ENCODE peak calls at places on chromosomes 6 and 20, in four cellular contexts. One of them, this sample, is unnamed.

GRCh38 chr6:116210316-116210715 is 43.6 kb downstream of the TSPYL4 start:
- DNase-seq in testis: no peak
- DNase-seq in A549: no peak
- DNase-seq in psoas muscle: no peak
- DNase-seq in this sample: no peak

GRCh38 chr6:168132531-168133184 is 53.6 kb upstream of the FRMD1 start:
- DNase-seq in psoas muscle: peak
- DNase-seq in A549: peak
- DNase-seq in testis: peak
- DNase-seq in this sample: peak

GRCh38 chr20:37914672-37915433 is 11.9 kb downstream of the VSTM2L start:
- DNase-seq in psoas muscle: no peak
- DNase-seq in testis: peak
- DNase-seq in A549: no peak
- DNase-seq in this sample: peak

GRCh38 chr20:23072892-23073586 is 13.1 kb downstream of the CD93 start:
- DNase-seq in testis: no peak
- DNase-seq in psoas muscle: no peak
- DNase-seq in A549: no peak
- DNase-seq in this sample: no peak

GRCh38 chr6:20660534-20660933 is 126.3 kb downstream of the CDKAL1 start:
- DNase-seq in A549: no peak
- DNase-seq in testis: no peak
- DNase-seq in psoas muscle: no peak
- DNase-seq in this sample: no peak

GRCh38 chr6:155261146-155261900 is 2.5 kb upstream of the CLDN20 start:
- DNase-seq in psoas muscle: no peak
- DNase-seq in A549: no peak
- DNase-seq in testis: no peak
- DNase-seq in this sample: no peak

GRCh38 chr20:54585222-54585621 is 109.8 kb downstream of the DOK5 start:
- DNase-seq in psoas muscle: no peak
- DNase-seq in testis: no peak
- DNase-seq in A549: no peak
- DNase-seq in this sample: no peak

GRCh38 chr20:20680991-20681508 is 31.4 kb downstream of the RALGAPA2 start:
- DNase-seq in A549: no peak
- DNase-seq in psoas muscle: no peak
- DNase-seq in testis: no peak
- DNase-seq in this sample: no peak

GRCh38 chr6:125797934-125798444 is 7.2 kb downstream of the NCOA7 start:
- DNase-seq in psoas muscle: no peak
- DNase-seq in testis: no peak
- DNase-seq in A549: no peak
- DNase-seq in this sample: no peak

GRCh38 chr6:47709160-47709559 is 10.8 kb downstream of the ADGRF4 start:
- DNase-seq in A549: no peak
- DNase-seq in testis: no peak
- DNase-seq in psoas muscle: no peak
- DNase-seq in this sample: no peak

GRCh38 chr20:45469336-45470261 is at the start of gene WFDC2:
- DNase-seq in testis: no peak
- DNase-seq in A549: no peak
- DNase-seq in psoas muscle: no peak
- DNase-seq in this sample: no peak

GRCh38 chr6:24699521-24700359 is 19.2 kb downstream of the C6orf62 start:
- DNase-seq in psoas muscle: no peak
- DNase-seq in A549: no peak
- DNase-seq in testis: no peak
- DNase-seq in this sample: no peak

GRCh38 chr6:109660526-109660925 is 30.5 kb downstream of the AK9 start:
- DNase-seq in psoas muscle: no peak
- DNase-seq in testis: no peak
- DNase-seq in A549: no peak
- DNase-seq in this sample: no peak

GRCh38 chr20:44075191-44075949 is 111.6 kb downstream of the JPH2 start:
- DNase-seq in testis: no peak
- DNase-seq in A549: no peak
- DNase-seq in psoas muscle: no peak
- DNase-seq in this sample: no peak

GRCh38 chr6:145829950-145830349 is 15.4 kb upstream of the FBXO30 start:
- DNase-seq in psoas muscle: no peak
- DNase-seq in testis: no peak
- DNase-seq in A549: no peak
- DNase-seq in this sample: no peak

GRCh38 chr6:161254754-161255253 is 19.1 kb downstream of the AGPAT4 start:
- DNase-seq in testis: no peak
- DNase-seq in psoas muscle: no peak
- DNase-seq in A549: no peak
- DNase-seq in this sample: peak

GRCh38 chr20:49497217-49497560 is 14.7 kb upstream of the KCNB1 start:
- DNase-seq in testis: no peak
- DNase-seq in psoas muscle: no peak
- DNase-seq in A549: no peak
- DNase-seq in this sample: peak

GRCh38 chr6:13305256-13305650 is 23.1 kb downstream of the TBC1D7 start:
- DNase-seq in A549: no peak
- DNase-seq in testis: no peak
- DNase-seq in psoas muscle: no peak
- DNase-seq in this sample: no peak

GRCh38 chr6:119630561-119631192 is 281.1 kb upstream of the MAN1A1 start:
- DNase-seq in testis: no peak
- DNase-seq in A549: no peak
- DNase-seq in psoas muscle: no peak
- DNase-seq in this sample: no peak

GRCh38 chr20:55456316-55456940 is 548.9 kb downstream of the CBLN4 start:
- DNase-seq in A549: no peak
- DNase-seq in psoas muscle: no peak
- DNase-seq in testis: no peak
- DNase-seq in this sample: no peak

GRCh38 chr20:18032977-18033892 is 24.5 kb downstream of the OVOL2 start:
- DNase-seq in A549: no peak
- DNase-seq in psoas muscle: no peak
- DNase-seq in testis: no peak
- DNase-seq in this sample: no peak

GRCh38 chr6:20661721-20662120 is 127.5 kb downstream of the CDKAL1 start:
- DNase-seq in A549: no peak
- DNase-seq in testis: no peak
- DNase-seq in psoas muscle: no peak
- DNase-seq in this sample: no peak

GRCh38 chr20:24102290-24102689 is 113.7 kb upstream of the GGTLC1 start:
- DNase-seq in A549: peak
- DNase-seq in psoas muscle: no peak
- DNase-seq in testis: peak
- DNase-seq in this sample: peak

GRCh38 chr20:25467441-25467840 is 60.0 kb downstream of the GINS1 start:
- DNase-seq in testis: no peak
- DNase-seq in psoas muscle: no peak
- DNase-seq in A549: no peak
- DNase-seq in this sample: no peak

GRCh38 chr20:25468126-25469075 is 60.9 kb downstream of the GINS1 start:
- DNase-seq in testis: no peak
- DNase-seq in A549: no peak
- DNase-seq in psoas muscle: no peak
- DNase-seq in this sample: no peak

GRCh38 chr20:25471020-25471419 is 63.5 kb downstream of the GINS1 start:
- DNase-seq in testis: no peak
- DNase-seq in A549: no peak
- DNase-seq in psoas muscle: no peak
- DNase-seq in this sample: no peak

GRCh38 chr20:25469558-25469957 is 62.1 kb downstream of the GINS1 start:
- DNase-seq in testis: no peak
- DNase-seq in psoas muscle: no peak
- DNase-seq in A549: no peak
- DNase-seq in this sample: no peak

GRCh38 chr20:25470045-25470444 is 62.6 kb downstream of the GINS1 start:
- DNase-seq in psoas muscle: no peak
- DNase-seq in A549: peak
- DNase-seq in testis: no peak
- DNase-seq in this sample: peak
- TF ChIP-seq CTCF in psoas muscle: no peak
- TF ChIP-seq CTCF in A549: peak
- TF ChIP-seq CTCF in testis: no peak
- TF ChIP-seq CTCF in this sample: peak

DNA sequence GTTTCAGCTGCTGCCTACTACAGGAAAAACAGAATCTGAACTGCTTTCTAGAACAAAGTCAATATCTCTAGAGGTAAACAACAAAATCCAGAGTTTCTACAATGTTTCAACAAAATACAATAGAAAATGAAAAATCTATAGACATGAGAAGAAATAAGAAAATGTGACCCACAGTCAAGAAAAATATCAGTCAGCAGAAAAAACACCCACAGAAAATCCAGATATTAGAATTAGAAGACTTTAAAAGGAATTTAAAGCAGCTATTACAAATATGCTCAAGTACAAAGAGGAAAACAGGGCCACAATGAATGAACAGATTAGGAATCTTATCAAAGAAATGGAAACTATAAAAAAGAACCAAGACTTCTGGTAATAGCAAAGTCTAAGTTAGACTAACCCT is 26.4 kb upstream of the ANKRD60 start:
- DNase-seq in psoas muscle: no peak
- DNase-seq in A549: no peak
- DNase-seq in testis: no peak
- DNase-seq in this sample: no peak
- TF ChIP-seq CTCF in psoas muscle: no peak
- TF ChIP-seq CTCF in A549: no peak
- TF ChIP-seq CTCF in testis: no peak
- TF ChIP-seq CTCF in this sample: no peak

GRCh38 chr6:156863504-156863903 is 86.3 kb downstream of the ARID1B start:
- DNase-seq in psoas muscle: no peak
- DNase-seq in A549: no peak
- DNase-seq in testis: no peak
- DNase-seq in this sample: no peak

GRCh38 chr6:156864557-156864956 is 87.4 kb downstream of the ARID1B start:
- DNase-seq in psoas muscle: no peak
- DNase-seq in testis: no peak
- DNase-seq in A549: no peak
- DNase-seq in this sample: no peak

GRCh38 chr6:156857573-156857972 is 80.4 kb downstream of the ARID1B start:
- DNase-seq in psoas muscle: no peak
- DNase-seq in A549: no peak
- DNase-seq in testis: no peak
- DNase-seq in this sample: peak

GRCh38 chr6:156862711-156863110 is 85.5 kb downstream of the ARID1B start:
- DNase-seq in psoas muscle: no peak
- DNase-seq in testis: no peak
- DNase-seq in A549: no peak
- DNase-seq in this sample: no peak

DNA sequence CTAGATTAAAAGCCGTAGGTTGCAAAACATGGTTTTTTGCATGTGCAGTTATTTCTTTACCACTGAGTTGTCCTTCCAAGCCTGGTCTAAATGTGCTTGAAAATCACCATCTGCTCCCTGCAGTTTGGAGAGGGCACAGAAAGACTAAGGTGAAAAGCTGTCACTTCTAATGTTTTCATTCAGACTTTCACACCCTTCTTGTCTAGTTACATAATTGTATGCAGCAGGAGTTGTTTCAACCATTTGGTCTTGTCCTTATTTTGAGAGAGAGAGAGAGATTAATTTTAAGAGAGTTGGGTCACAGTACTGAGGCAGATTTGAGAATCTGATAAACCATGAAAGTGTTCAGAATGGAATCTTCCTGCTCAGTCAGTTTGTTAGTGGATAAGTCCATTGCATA is 82.5 kb downstream of the ARID1B start:
- DNase-seq in A549: no peak
- DNase-seq in testis: no peak
- DNase-seq in psoas muscle: no peak
- DNase-seq in this sample: no peak
- TF ChIP-seq CTCF in A549: no peak
- TF ChIP-seq CTCF in testis: no peak
- TF ChIP-seq CTCF in psoas muscle: no peak
- TF ChIP-seq CTCF in this sample: no peak

GRCh38 chr6:659179-659578 is 2.3 kb upstream of the HUS1B start:
- DNase-seq in testis: no peak
- DNase-seq in psoas muscle: no peak
- DNase-seq in A549: no peak
- DNase-seq in this sample: no peak
- TF ChIP-seq CTCF in testis: no peak
- TF ChIP-seq CTCF in psoas muscle: no peak
- TF ChIP-seq CTCF in A549: no peak
- TF ChIP-seq CTCF in this sample: no peak